ENCODE peak calls at places on chromosomes 7 and 10, in six cellular contexts. E, W, H, O, L and X are unnamed samples.

GRCh38 chr7:113086431-113086888 is at the start of gene GPR85:
- DNase-seq in L (peak; percentile 1), E (peak; percentile 6), H (peak; percentile 74), O (peak; percentile 81), W (peak; percentile 78), X (peak; percentile 12)

GRCh38 chr7:11319491-11320274 is 346.0 kb downstream of the PHF14 start:
- DNase-seq in E (no peak), H (peak; percentile 1), W (no peak), L (no peak), O (no peak), X (no peak)

GRCh38 chr10:121596668-121597503 is 1.4 kb downstream of the FGFR2 start:
- DNase-seq in E (no peak), L (no peak), O (peak; percentile 79), H (no peak), W (peak; percentile 66), X (no peak)

GRCh38 chr7:68216046-68216445 is 1219.4 kb downstream of the TYW1 start:
- DNase-seq in W (no peak), H (no peak), L (no peak), O (no peak), E (no peak), X (no peak)

GRCh38 chr7:78143661-78144060 is 345.1 kb downstream of the PHTF2 start:
- DNase-seq in E (no peak), L (no peak), O (no peak), W (no peak), H (no peak), X (no peak)

GRCh38 chr7:496528-497295 is 22.9 kb downstream of the PDGFA start:
- DNase-seq in E (no peak), W (no peak), O (peak; percentile 63), H (no peak), L (no peak), X (no peak)

GRCh38 chr10:128457136-128457535 is 330.9 kb upstream of the MKI67 start:
- DNase-seq in H (no peak), L (no peak), W (no peak), O (no peak), E (no peak), X (no peak)

GRCh38 chr10:101725296-101725695 is 30.3 kb upstream of the FBXW4 start:
- DNase-seq in O (no peak), E (no peak), W (no peak), H (no peak), L (no peak), X (no peak)

GRCh38 chr7:351681-352480 is 61.9 kb downstream of the FOXL3 start:
- DNase-seq in E (peak; percentile 56), H (no peak), W (no peak), L (peak; percentile 19), O (no peak), X (no peak)

GRCh38 chr10:29026065-29026797 is 262.6 kb upstream of the LYZL1 start:
- DNase-seq in L (no peak), E (no peak), O (no peak), W (no peak), H (no peak), X (no peak)

GRCh38 chr7:148535227-148535626 is 55.3 kb upstream of the C7orf33 start:
- DNase-seq in W (no peak), O (no peak), E (no peak), L (no peak), H (peak; percentile 7), X (no peak)

GRCh38 chr7:123769371-123769770 is 20.6 kb upstream of the WASL start:
- DNase-seq in O (no peak), W (no peak), L (no peak), H (peak; percentile 89), E (no peak), X (peak; percentile 39)